ENCODE peak calls at places on chromosomes 2 and 18, in four cellular contexts. I is fibroblast of mammary gland, G is neural progenitor cell, J is MCF 10A. R is an unnamed sample.

GRCh38 chr2:130355181-130355577 is 677 bp upstream of the PTPN18 start:
- DNase-seq in I (no peak), G (peak), J (no peak), R (no peak)

GRCh38 chr18:28594034-28594433 is 417.1 kb upstream of the CDH2 start:
- DNase-seq in I (peak), G (no peak), J (no peak), R (no peak)

GRCh38 chr18:47206945-47207637 is 30.9 kb upstream of the IER3IP1 start:
- DNase-seq in I (no peak), G (peak), J (no peak), R (no peak)

GRCh38 chr2:60529111-60529510 is 24.3 kb downstream of the BCL11A start:
- DNase-seq in I (no peak), G (no peak), J (no peak), R (no peak)

GRCh38 chr2:60234274-60234976 is 319.0 kb downstream of the BCL11A start:
- DNase-seq in I (no peak), G (no peak), J (peak), R (no peak)

GRCh38 chr2:69797836-69798465 is 31.5 kb upstream of the GMCL1 start:
- DNase-seq in I (no peak), G (no peak), J (no peak), R (no peak)

GRCh38 chr2:187050409-187050998 is 201.5 kb upstream of the ZSWIM2 start:
- DNase-seq in I (peak), G (no peak), J (no peak), R (no peak)

GRCh38 chr2:38515155-38516074 is 87.3 kb downstream of the HNRNPLL start:
- DNase-seq in I (peak), G (no peak), J (peak), R (no peak)

GRCh38 chr2:241598061-241598460 is 38.9 kb downstream of the THAP4 start:
- DNase-seq in I (peak), G (no peak), J (no peak), R (no peak)

GRCh38 chr2:15770606-15771005 is 169.7 kb upstream of the MYCN start:
- DNase-seq in I (no peak), G (no peak), J (no peak), R (no peak)

GRCh38 chr2:10122500-10123280 is at the start of gene RRM2:
- DNase-seq in I (peak), G (peak), J (peak), R (peak)

GRCh38 chr2:64913357-64913869 is 75.8 kb upstream of the SLC1A4 start:
- DNase-seq in I (no peak), G (peak), J (peak), R (no peak)

DNA sequence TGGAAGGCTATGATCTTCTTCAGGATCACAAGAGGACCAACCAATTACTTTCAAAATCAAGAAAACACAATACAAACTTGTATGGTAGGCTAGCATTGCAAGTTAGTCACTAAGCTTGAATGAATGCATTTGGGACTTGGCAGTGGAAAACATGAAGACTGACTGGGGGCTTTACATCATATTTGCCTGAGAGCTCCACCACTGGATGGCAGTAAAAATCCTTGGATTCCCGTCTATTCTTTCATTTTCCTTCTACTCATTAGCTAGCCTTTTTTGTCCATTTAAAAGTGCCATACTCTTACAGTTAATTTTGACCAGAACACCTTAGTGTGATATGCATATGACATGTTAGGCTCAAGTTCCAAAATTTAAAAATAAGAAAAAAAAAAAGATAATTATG is 63.5 kb upstream of the RASGRP3 start:
- DNase-seq in I (peak), G (peak), J (peak), R (no peak)
- TF ChIP-seq CTCF in I (peak), G (peak), J (peak), R (no peak)

DNA sequence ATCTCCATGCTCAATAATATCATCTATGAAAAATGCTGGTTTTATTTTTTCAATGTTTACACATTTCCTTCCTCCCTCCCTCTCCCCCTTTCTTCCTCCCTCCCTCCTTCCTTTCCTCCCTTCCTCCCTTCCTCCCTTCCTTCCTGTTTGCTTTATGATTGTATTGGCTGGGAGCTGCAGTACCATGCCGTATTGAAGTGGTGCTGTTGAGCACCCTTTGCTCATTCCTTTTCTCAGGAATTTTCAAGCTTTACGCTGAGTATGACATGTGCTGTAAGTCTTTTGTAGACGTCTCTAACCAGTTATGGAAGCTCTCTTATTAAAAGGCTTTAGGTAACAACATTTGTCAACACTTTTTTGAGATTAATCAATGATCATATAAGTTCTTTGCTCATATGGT is 100.4 kb downstream of the SNTG2 start:
- DNase-seq in I (peak), G (no peak), J (no peak), R (no peak)
- TF ChIP-seq CTCF in I (peak), G (peak), J (no peak), R (peak)

DNA sequence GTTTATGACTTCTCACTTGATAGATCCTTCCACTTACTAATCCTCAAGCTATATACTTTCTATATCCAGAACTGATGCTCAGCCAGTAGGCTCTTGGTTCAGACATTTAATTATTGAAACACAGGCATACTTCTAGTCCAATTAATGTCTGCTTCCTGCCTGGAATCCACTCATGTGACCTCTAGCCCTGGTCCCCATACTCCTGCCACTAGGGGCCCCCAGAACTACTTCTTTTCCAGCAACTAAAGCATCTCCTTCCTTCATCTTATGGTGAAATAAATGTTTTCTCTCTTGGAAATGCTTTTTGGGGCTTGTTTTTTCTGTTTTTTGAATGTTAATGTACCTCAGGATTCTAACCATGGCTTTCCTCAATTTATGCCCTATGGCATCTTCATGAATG is 527.6 kb downstream of the SATB2 start:
- DNase-seq in I (no peak), G (peak), J (peak), R (no peak)
- TF ChIP-seq CTCF in I (peak), G (peak), J (peak), R (no peak)

DNA sequence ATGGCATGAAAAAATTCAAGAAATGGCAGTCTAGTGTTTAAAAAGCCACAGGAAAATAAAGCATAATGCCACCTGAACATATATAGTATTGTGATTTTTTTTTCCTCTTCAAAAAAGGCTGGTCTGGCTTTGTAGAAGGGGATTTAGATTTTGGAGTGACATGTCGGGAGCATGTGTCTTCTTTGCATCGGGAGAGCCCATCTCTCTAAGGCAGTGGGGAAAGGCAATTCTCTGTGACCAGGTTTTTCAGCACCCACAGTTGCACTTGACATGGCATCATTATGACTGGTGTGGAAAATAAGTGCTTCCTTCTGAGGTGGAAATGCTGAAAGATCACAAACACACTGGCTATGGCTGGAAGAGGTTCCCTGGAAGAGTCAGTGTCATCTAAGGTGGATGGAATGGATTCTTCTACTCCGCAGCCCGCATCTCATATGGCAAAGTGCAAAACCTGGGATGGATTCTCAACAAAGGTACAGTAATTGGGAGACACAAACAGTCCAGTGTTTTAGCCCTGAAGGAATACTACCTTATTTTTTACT is 172.5 kb downstream of the AGAP1 start:
- DNase-seq in I (peak), G (peak), J (peak), R (no peak)
- TF ChIP-seq CTCF in I (no peak), G (no peak), J (no peak), R (no peak)

DNA sequence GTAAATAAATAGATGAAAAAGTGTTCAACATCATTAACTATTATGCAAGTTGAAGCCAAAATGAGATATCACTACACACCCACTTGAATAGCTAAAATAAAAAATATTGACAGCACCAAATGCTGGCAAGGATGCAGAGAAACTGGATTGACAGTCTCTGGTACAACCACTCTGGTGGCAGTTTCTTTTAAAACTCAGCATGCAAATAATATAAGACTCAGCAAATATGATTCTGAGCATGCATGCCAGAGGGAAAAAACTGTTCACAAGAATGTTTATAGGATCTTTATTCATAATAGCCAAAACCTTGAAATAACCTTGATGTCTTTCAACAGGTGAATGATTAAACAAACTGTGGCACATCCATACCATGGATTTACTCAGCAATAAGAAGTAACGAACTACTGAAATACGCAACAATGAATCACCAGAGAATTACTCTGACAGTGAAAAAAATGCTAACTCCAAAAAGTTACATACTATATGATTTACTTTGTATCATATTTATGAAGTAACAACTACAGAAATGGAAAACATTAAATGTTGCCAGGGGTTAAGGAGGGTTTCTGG is 131.8 kb downstream of the PIGN start:
- DNase-seq in I (no peak), G (no peak), J (no peak), R (no peak)
- TF ChIP-seq CTCF in I (no peak), G (no peak), J (no peak), R (no peak)

GRCh38 chr18:69981948-69982347 is 34.3 kb upstream of the CD226 start:
- DNase-seq in I (no peak), G (no peak), J (no peak), R (no peak)
- TF ChIP-seq CTCF in I (no peak), G (no peak), J (no peak), R (no peak)

DNA sequence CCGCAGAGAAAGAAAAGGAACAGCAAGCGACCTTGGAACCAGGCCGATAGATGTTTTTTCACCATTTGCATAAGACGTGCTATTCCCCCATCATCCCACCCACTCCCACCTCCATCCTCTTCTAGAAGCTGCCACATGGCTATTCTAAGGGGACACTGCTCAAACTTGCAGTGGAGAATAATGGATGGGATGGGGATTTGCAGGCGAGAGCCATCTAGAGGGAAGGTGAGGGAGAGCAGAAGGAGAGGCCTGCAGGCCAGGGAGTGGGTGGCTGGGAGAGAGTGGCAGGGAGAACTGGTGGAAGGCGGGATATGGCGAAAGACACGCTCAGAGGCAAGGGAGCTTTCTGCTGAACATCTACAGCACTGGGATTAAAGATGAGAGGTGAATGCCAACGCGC is 84.9 kb downstream of the MAPK4 start:
- DNase-seq in I (no peak), G (peak), J (peak), R (no peak)
- TF ChIP-seq CTCF in I (no peak), G (peak), J (no peak), R (no peak)